ENCODE peak calls at places on chromosomes 1 and 21, in five cellular contexts. One of them, this sample, is unnamed.

GRCh38 chr1:86394416-86394815 is 1.7 kb downstream of the ODF2L start:
- DNase-seq in astrocyte of the spinal cord: peak; percentile 43
- DNase-seq in sigmoid colon: no peak
- DNase-seq in HCT116: no peak
- DNase-seq in lower lobe of right lung: no peak
- DNase-seq in this sample: no peak

GRCh38 chr1:25239681-25240541 is 7.3 kb downstream of the RSRP1 start:
- DNase-seq in astrocyte of the spinal cord: peak; percentile 91
- DNase-seq in sigmoid colon: peak; percentile 97
- DNase-seq in HCT116: peak; percentile 92
- DNase-seq in lower lobe of right lung: peak; percentile 95
- DNase-seq in this sample: peak; percentile 88

GRCh38 chr1:85230305-85230977 is 29.0 kb downstream of the C1orf52 start:
- DNase-seq in astrocyte of the spinal cord: no peak
- DNase-seq in sigmoid colon: no peak
- DNase-seq in HCT116: peak; percentile 29
- DNase-seq in lower lobe of right lung: no peak
- DNase-seq in this sample: no peak

GRCh38 chr1:84749427-84749826 is 59.2 kb upstream of the SSX2IP start:
- DNase-seq in astrocyte of the spinal cord: no peak
- DNase-seq in sigmoid colon: no peak
- DNase-seq in HCT116: no peak
- DNase-seq in lower lobe of right lung: no peak
- DNase-seq in this sample: no peak

GRCh38 chr21:25402134-25402957 is 204.9 kb downstream of the MRPL39 start:
- DNase-seq in astrocyte of the spinal cord: no peak
- DNase-seq in sigmoid colon: no peak
- DNase-seq in HCT116: no peak
- DNase-seq in lower lobe of right lung: no peak
- DNase-seq in this sample: no peak

GRCh38 chr1:18479484-18479883 is 1.2 kb upstream of the KLHDC7A start:
- DNase-seq in astrocyte of the spinal cord: no peak
- DNase-seq in sigmoid colon: no peak
- DNase-seq in HCT116: no peak
- DNase-seq in lower lobe of right lung: no peak
- DNase-seq in this sample: no peak

GRCh38 chr1:150749720-150750311 is 15.8 kb downstream of the CTSS start:
- DNase-seq in astrocyte of the spinal cord: no peak
- DNase-seq in sigmoid colon: no peak
- DNase-seq in HCT116: no peak
- DNase-seq in lower lobe of right lung: no peak
- DNase-seq in this sample: no peak

GRCh38 chr1:153646672-153647374 is 11.7 kb upstream of the SNAPIN start:
- DNase-seq in astrocyte of the spinal cord: no peak
- DNase-seq in sigmoid colon: no peak
- DNase-seq in HCT116: no peak
- DNase-seq in lower lobe of right lung: no peak
- DNase-seq in this sample: no peak

GRCh38 chr1:4657920-4658585 is 3.6 kb downstream of the AJAP1 start:
- DNase-seq in astrocyte of the spinal cord: no peak
- DNase-seq in sigmoid colon: no peak
- DNase-seq in HCT116: no peak
- DNase-seq in lower lobe of right lung: no peak
- DNase-seq in this sample: no peak

GRCh38 chr1:16021681-16022080 is at the start of gene CLCNKA:
- DNase-seq in astrocyte of the spinal cord: no peak
- DNase-seq in sigmoid colon: no peak
- DNase-seq in HCT116: no peak
- DNase-seq in lower lobe of right lung: no peak
- DNase-seq in this sample: no peak

GRCh38 chr1:27481994-27482620 is 7.9 kb downstream of the WASF2 start:
- DNase-seq in astrocyte of the spinal cord: no peak
- DNase-seq in sigmoid colon: no peak
- DNase-seq in HCT116: no peak
- DNase-seq in lower lobe of right lung: no peak
- DNase-seq in this sample: no peak

GRCh38 chr1:156060937-156061636 is at the start of gene RAB25:
- DNase-seq in astrocyte of the spinal cord: no peak
- DNase-seq in sigmoid colon: no peak
- DNase-seq in HCT116: peak; percentile 83
- DNase-seq in lower lobe of right lung: peak; percentile 84
- DNase-seq in this sample: peak; percentile 84

GRCh38 chr1:45221716-45222115 is 15.3 kb upstream of the ZSWIM5 start:
- DNase-seq in astrocyte of the spinal cord: peak; percentile 35
- DNase-seq in sigmoid colon: no peak
- DNase-seq in HCT116: no peak
- DNase-seq in lower lobe of right lung: no peak
- DNase-seq in this sample: no peak

GRCh38 chr21:45074818-45075605 is 632 bp downstream of the ADARB1 start:
- DNase-seq in astrocyte of the spinal cord: peak; percentile 24
- DNase-seq in sigmoid colon: peak; percentile 70
- DNase-seq in HCT116: no peak
- DNase-seq in lower lobe of right lung: no peak
- DNase-seq in this sample: no peak

GRCh38 chr1:202578001-202578500 is 132.2 kb downstream of the SYT2 start:
- DNase-seq in astrocyte of the spinal cord: peak; percentile 77
- DNase-seq in sigmoid colon: no peak
- DNase-seq in HCT116: no peak
- DNase-seq in lower lobe of right lung: no peak
- DNase-seq in this sample: no peak

GRCh38 chr1:243316366-243316989 is 60.6 kb downstream of the SDCCAG8 start:
- DNase-seq in astrocyte of the spinal cord: no peak
- DNase-seq in sigmoid colon: no peak
- DNase-seq in HCT116: no peak
- DNase-seq in lower lobe of right lung: no peak
- DNase-seq in this sample: peak; percentile 13

GRCh38 chr1:200836213-200836612 is 36.6 kb upstream of the GPR25 start:
- DNase-seq in astrocyte of the spinal cord: no peak
- DNase-seq in sigmoid colon: no peak
- DNase-seq in HCT116: no peak
- DNase-seq in lower lobe of right lung: no peak
- DNase-seq in this sample: no peak

GRCh38 chr21:16865612-16866011 is 647.2 kb upstream of the CXADR start:
- DNase-seq in astrocyte of the spinal cord: no peak
- DNase-seq in sigmoid colon: no peak
- DNase-seq in HCT116: no peak
- DNase-seq in lower lobe of right lung: no peak
- DNase-seq in this sample: no peak

GRCh38 chr1:2443285-2444137 is 31.1 kb upstream of the PEX10 start:
- DNase-seq in astrocyte of the spinal cord: no peak
- DNase-seq in sigmoid colon: no peak
- DNase-seq in HCT116: no peak
- DNase-seq in lower lobe of right lung: no peak
- DNase-seq in this sample: peak; percentile 76

GRCh38 chr1:205317311-205317917 is 4.1 kb downstream of the NUAK2 start:
- DNase-seq in astrocyte of the spinal cord: peak; percentile 71
- DNase-seq in sigmoid colon: no peak
- DNase-seq in HCT116: no peak
- DNase-seq in lower lobe of right lung: peak; percentile 94
- DNase-seq in this sample: no peak

GRCh38 chr1:167440345-167440744 is 78.0 kb downstream of the CD247 start:
- DNase-seq in astrocyte of the spinal cord: no peak
- DNase-seq in sigmoid colon: no peak
- DNase-seq in HCT116: no peak
- DNase-seq in lower lobe of right lung: no peak
- DNase-seq in this sample: no peak

GRCh38 chr21:24658926-24659325 is 948.4 kb downstream of the MRPL39 start:
- DNase-seq in astrocyte of the spinal cord: no peak
- DNase-seq in sigmoid colon: no peak
- DNase-seq in HCT116: no peak
- DNase-seq in lower lobe of right lung: no peak
- DNase-seq in this sample: no peak

GRCh38 chr1:225480825-225481434 is 53.1 kb upstream of the LBR start:
- DNase-seq in astrocyte of the spinal cord: no peak
- DNase-seq in sigmoid colon: peak; percentile 73
- DNase-seq in HCT116: peak; percentile 38
- DNase-seq in lower lobe of right lung: no peak
- DNase-seq in this sample: peak; percentile 95

GRCh38 chr1:6757719-6758435 is 27.4 kb upstream of the CAMTA1 start:
- DNase-seq in astrocyte of the spinal cord: no peak
- DNase-seq in sigmoid colon: no peak
- DNase-seq in HCT116: no peak
- DNase-seq in lower lobe of right lung: no peak
- DNase-seq in this sample: peak; percentile 49

GRCh38 chr1:225596152-225596551 is 56.8 kb downstream of the ENAH start:
- DNase-seq in astrocyte of the spinal cord: no peak
- DNase-seq in sigmoid colon: no peak
- DNase-seq in HCT116: no peak
- DNase-seq in lower lobe of right lung: no peak
- DNase-seq in this sample: no peak

GRCh38 chr1:113140588-113141446 is 67.8 kb downstream of the LRIG2 start:
- DNase-seq in astrocyte of the spinal cord: peak; percentile 62
- DNase-seq in sigmoid colon: peak; percentile 80
- DNase-seq in HCT116: peak; percentile 43
- DNase-seq in lower lobe of right lung: peak; percentile 57
- DNase-seq in this sample: peak; percentile 68

GRCh38 chr1:47432071-47433036 is 5.5 kb upstream of the FOXD2 start:
- DNase-seq in astrocyte of the spinal cord: peak; percentile 77
- DNase-seq in sigmoid colon: peak; percentile 79
- DNase-seq in HCT116: no peak
- DNase-seq in lower lobe of right lung: peak; percentile 68
- DNase-seq in this sample: peak; percentile 58

GRCh38 chr1:8818325-8818775 is 910 bp upstream of the RERE start:
- DNase-seq in astrocyte of the spinal cord: peak; percentile 81
- DNase-seq in sigmoid colon: peak; percentile 79
- DNase-seq in HCT116: peak; percentile 42
- DNase-seq in lower lobe of right lung: no peak
- DNase-seq in this sample: no peak

GRCh38 chr1:203421246-203421645 is 54.4 kb upstream of the PRELP start:
- DNase-seq in astrocyte of the spinal cord: no peak
- DNase-seq in sigmoid colon: no peak
- DNase-seq in HCT116: no peak
- DNase-seq in lower lobe of right lung: no peak
- DNase-seq in this sample: no peak

GRCh38 chr21:45403825-45404725 is 890 bp upstream of the COL18A1 start:
- DNase-seq in astrocyte of the spinal cord: peak; percentile 59
- DNase-seq in sigmoid colon: peak; percentile 89
- DNase-seq in HCT116: no peak
- DNase-seq in lower lobe of right lung: peak; percentile 47
- DNase-seq in this sample: no peak

GRCh38 chr1:10686404-10687040 is 109.9 kb downstream of the CASZ1 start:
- DNase-seq in astrocyte of the spinal cord: no peak
- DNase-seq in sigmoid colon: no peak
- DNase-seq in HCT116: no peak
- DNase-seq in lower lobe of right lung: no peak
- DNase-seq in this sample: no peak
- TF ChIP-seq CTCF in astrocyte of the spinal cord: no peak
- TF ChIP-seq CTCF in sigmoid colon: no peak
- TF ChIP-seq CTCF in HCT116: no peak
- TF ChIP-seq CTCF in lower lobe of right lung: peak; percentile 18
- TF ChIP-seq CTCF in this sample: no peak

GRCh38 chr1:236107121-236107907 is 35.0 kb upstream of the GPR137B start:
- DNase-seq in astrocyte of the spinal cord: no peak
- DNase-seq in sigmoid colon: no peak
- DNase-seq in HCT116: no peak
- DNase-seq in lower lobe of right lung: no peak
- DNase-seq in this sample: no peak

GRCh38 chr1:236112332-236112627 is 30.1 kb upstream of the GPR137B start:
- DNase-seq in astrocyte of the spinal cord: no peak
- DNase-seq in sigmoid colon: no peak
- DNase-seq in HCT116: no peak
- DNase-seq in lower lobe of right lung: no peak
- DNase-seq in this sample: no peak

GRCh38 chr1:236110137-236110536 is 32.2 kb upstream of the GPR137B start:
- DNase-seq in astrocyte of the spinal cord: no peak
- DNase-seq in sigmoid colon: no peak
- DNase-seq in HCT116: no peak
- DNase-seq in lower lobe of right lung: no peak
- DNase-seq in this sample: no peak

GRCh38 chr1:236111527-236112331 is 30.6 kb upstream of the GPR137B start:
- DNase-seq in astrocyte of the spinal cord: no peak
- DNase-seq in sigmoid colon: no peak
- DNase-seq in HCT116: no peak
- DNase-seq in lower lobe of right lung: no peak
- DNase-seq in this sample: no peak

GRCh38 chr1:236108027-236108648 is 34.2 kb upstream of the GPR137B start:
- DNase-seq in astrocyte of the spinal cord: no peak
- DNase-seq in sigmoid colon: no peak
- DNase-seq in HCT116: no peak
- DNase-seq in lower lobe of right lung: no peak
- DNase-seq in this sample: no peak
- TF ChIP-seq CTCF in astrocyte of the spinal cord: no peak
- TF ChIP-seq CTCF in sigmoid colon: no peak
- TF ChIP-seq CTCF in HCT116: no peak
- TF ChIP-seq CTCF in lower lobe of right lung: no peak
- TF ChIP-seq CTCF in this sample: no peak

GRCh38 chr21:32682696-32683474 is 44.9 kb downstream of the SYNJ1 start:
- DNase-seq in astrocyte of the spinal cord: no peak
- DNase-seq in sigmoid colon: no peak
- DNase-seq in HCT116: no peak
- DNase-seq in lower lobe of right lung: no peak
- DNase-seq in this sample: no peak

GRCh38 chr21:32693581-32693980 is 34.2 kb downstream of the SYNJ1 start:
- DNase-seq in astrocyte of the spinal cord: no peak
- DNase-seq in sigmoid colon: no peak
- DNase-seq in HCT116: no peak
- DNase-seq in lower lobe of right lung: no peak
- DNase-seq in this sample: no peak

GRCh38 chr21:32690085-32690484 is 37.7 kb downstream of the SYNJ1 start:
- DNase-seq in astrocyte of the spinal cord: no peak
- DNase-seq in sigmoid colon: no peak
- DNase-seq in HCT116: no peak
- DNase-seq in lower lobe of right lung: no peak
- DNase-seq in this sample: no peak

DNA sequence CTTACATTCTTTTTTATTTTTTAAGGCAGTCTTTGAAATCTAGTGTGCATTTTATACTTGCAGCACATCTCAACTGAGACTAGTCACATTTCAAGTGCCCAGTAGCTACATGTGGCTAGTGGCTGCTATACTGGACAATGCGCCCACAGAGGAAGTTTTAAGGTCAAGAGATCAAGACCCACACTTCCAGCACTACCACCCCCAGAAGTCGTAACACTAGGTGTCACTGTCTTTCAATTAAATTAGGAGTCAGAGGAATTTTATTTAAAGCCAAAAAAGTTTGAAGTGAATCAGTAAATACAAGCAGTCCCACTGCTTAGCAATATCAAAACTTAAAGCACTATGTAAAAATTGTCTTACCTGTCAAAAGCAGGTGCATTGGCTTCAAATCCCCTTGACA is 39.9 kb downstream of the SYNJ1 start:
- DNase-seq in astrocyte of the spinal cord: no peak
- DNase-seq in sigmoid colon: no peak
- DNase-seq in HCT116: no peak
- DNase-seq in lower lobe of right lung: no peak
- DNase-seq in this sample: no peak
- TF ChIP-seq CTCF in astrocyte of the spinal cord: no peak
- TF ChIP-seq CTCF in sigmoid colon: no peak
- TF ChIP-seq CTCF in HCT116: no peak
- TF ChIP-seq CTCF in lower lobe of right lung: no peak
- TF ChIP-seq CTCF in this sample: no peak

GRCh38 chr1:119141020-119141424 is 569 bp upstream of the WARS2 start:
- DNase-seq in astrocyte of the spinal cord: no peak
- DNase-seq in sigmoid colon: peak; percentile 67
- DNase-seq in HCT116: no peak
- DNase-seq in lower lobe of right lung: no peak
- DNase-seq in this sample: peak; percentile 66
- TF ChIP-seq CTCF in astrocyte of the spinal cord: peak; percentile 49
- TF ChIP-seq CTCF in sigmoid colon: no peak
- TF ChIP-seq CTCF in HCT116: peak; percentile 49
- TF ChIP-seq CTCF in lower lobe of right lung: no peak
- TF ChIP-seq CTCF in this sample: peak; percentile 52

This sample was measured in H1.